ENCODE peak calls at places on chromosomes 5 and 9, in eight cellular contexts. One of them, this sample, is unnamed.

GRCh38 chr5:50770441-50770840 is 104.0 kb downstream of the PARP8 start:
- DNase-seq in EL: no peak
- DNase-seq in activated naive CD4-positive, alpha-beta T cell: no peak
- DNase-seq in left cardiac atrium: no peak
- DNase-seq in H54: no peak
- DNase-seq in stimulated activated CD4-positive, alpha-beta T cell treated with anti-CD3 and anti-CD28 coated beads, Interleukin-2, amount 100 ng/mL, for 48 hours: no peak
- DNase-seq in iPS-NIHi11: no peak
- DNase-seq in T-helper 17 cell: no peak
- DNase-seq in this sample: no peak

GRCh38 chr5:173454764-173455598 is 126.8 kb upstream of the STC2 start:
- DNase-seq in EL: peak
- DNase-seq in activated naive CD4-positive, alpha-beta T cell: no peak
- DNase-seq in left cardiac atrium: peak
- DNase-seq in H54: peak
- DNase-seq in stimulated activated CD4-positive, alpha-beta T cell treated with anti-CD3 and anti-CD28 coated beads, Interleukin-2, amount 100 ng/mL, for 48 hours: no peak
- DNase-seq in iPS-NIHi11: no peak
- DNase-seq in T-helper 17 cell: no peak
- DNase-seq in this sample: peak

GRCh38 chr9:135701067-135701967 is 668 bp upstream of the KCNT1 start:
- DNase-seq in EL: no peak
- DNase-seq in activated naive CD4-positive, alpha-beta T cell: no peak
- DNase-seq in left cardiac atrium: no peak
- DNase-seq in H54: no peak
- DNase-seq in stimulated activated CD4-positive, alpha-beta T cell treated with anti-CD3 and anti-CD28 coated beads, Interleukin-2, amount 100 ng/mL, for 48 hours: no peak
- DNase-seq in iPS-NIHi11: no peak
- DNase-seq in T-helper 17 cell: no peak
- DNase-seq in this sample: no peak

GRCh38 chr5:142977363-142978051 is 207.3 kb downstream of the ARHGAP26 start:
- DNase-seq in EL: peak
- DNase-seq in activated naive CD4-positive, alpha-beta T cell: no peak
- DNase-seq in left cardiac atrium: no peak
- DNase-seq in H54: peak
- DNase-seq in stimulated activated CD4-positive, alpha-beta T cell treated with anti-CD3 and anti-CD28 coated beads, Interleukin-2, amount 100 ng/mL, for 48 hours: no peak
- DNase-seq in iPS-NIHi11: no peak
- DNase-seq in T-helper 17 cell: no peak
- DNase-seq in this sample: peak

GRCh38 chr9:136391737-136392537 is 8.0 kb downstream of the SNAPC4 start:
- DNase-seq in EL: no peak
- DNase-seq in activated naive CD4-positive, alpha-beta T cell: no peak
- DNase-seq in left cardiac atrium: no peak
- DNase-seq in H54: no peak
- DNase-seq in stimulated activated CD4-positive, alpha-beta T cell treated with anti-CD3 and anti-CD28 coated beads, Interleukin-2, amount 100 ng/mL, for 48 hours: no peak
- DNase-seq in iPS-NIHi11: no peak
- DNase-seq in T-helper 17 cell: no peak
- DNase-seq in this sample: no peak

GRCh38 chr5:40413747-40414146 is 266.0 kb upstream of the PTGER4 start:
- DNase-seq in EL: peak
- DNase-seq in activated naive CD4-positive, alpha-beta T cell: no peak
- DNase-seq in left cardiac atrium: no peak
- DNase-seq in H54: no peak
- DNase-seq in stimulated activated CD4-positive, alpha-beta T cell treated with anti-CD3 and anti-CD28 coated beads, Interleukin-2, amount 100 ng/mL, for 48 hours: no peak
- DNase-seq in iPS-NIHi11: no peak
- DNase-seq in T-helper 17 cell: no peak
- DNase-seq in this sample: peak

GRCh38 chr5:96492654-96493053 is 59.6 kb upstream of the PCSK1 start:
- DNase-seq in EL: peak
- DNase-seq in activated naive CD4-positive, alpha-beta T cell: no peak
- DNase-seq in left cardiac atrium: no peak
- DNase-seq in H54: no peak
- DNase-seq in stimulated activated CD4-positive, alpha-beta T cell treated with anti-CD3 and anti-CD28 coated beads, Interleukin-2, amount 100 ng/mL, for 48 hours: no peak
- DNase-seq in iPS-NIHi11: no peak
- DNase-seq in T-helper 17 cell: no peak
- DNase-seq in this sample: peak

GRCh38 chr9:131298816-131299215 is 9.3 kb downstream of the PLPP7 start:
- DNase-seq in EL: no peak
- DNase-seq in activated naive CD4-positive, alpha-beta T cell: no peak
- DNase-seq in left cardiac atrium: no peak
- DNase-seq in H54: no peak
- DNase-seq in stimulated activated CD4-positive, alpha-beta T cell treated with anti-CD3 and anti-CD28 coated beads, Interleukin-2, amount 100 ng/mL, for 48 hours: no peak
- DNase-seq in iPS-NIHi11: no peak
- DNase-seq in T-helper 17 cell: no peak
- DNase-seq in this sample: no peak

GRCh38 chr5:119840175-119840574 is 210.8 kb downstream of the FAM170A start:
- DNase-seq in EL: no peak
- DNase-seq in activated naive CD4-positive, alpha-beta T cell: no peak
- DNase-seq in left cardiac atrium: no peak
- DNase-seq in H54: no peak
- DNase-seq in stimulated activated CD4-positive, alpha-beta T cell treated with anti-CD3 and anti-CD28 coated beads, Interleukin-2, amount 100 ng/mL, for 48 hours: no peak
- DNase-seq in iPS-NIHi11: no peak
- DNase-seq in T-helper 17 cell: no peak
- DNase-seq in this sample: no peak

GRCh38 chr5:122882836-122883235 is 37.4 kb downstream of the SNX24 start:
- DNase-seq in EL: peak
- DNase-seq in activated naive CD4-positive, alpha-beta T cell: no peak
- DNase-seq in left cardiac atrium: no peak
- DNase-seq in H54: peak
- DNase-seq in stimulated activated CD4-positive, alpha-beta T cell treated with anti-CD3 and anti-CD28 coated beads, Interleukin-2, amount 100 ng/mL, for 48 hours: no peak
- DNase-seq in iPS-NIHi11: no peak
- DNase-seq in T-helper 17 cell: no peak
- DNase-seq in this sample: peak

GRCh38 chr9:113011911-113012381 is at the start of gene ZNF883:
- DNase-seq in EL: peak
- DNase-seq in activated naive CD4-positive, alpha-beta T cell: no peak
- DNase-seq in left cardiac atrium: peak
- DNase-seq in H54: no peak
- DNase-seq in stimulated activated CD4-positive, alpha-beta T cell treated with anti-CD3 and anti-CD28 coated beads, Interleukin-2, amount 100 ng/mL, for 48 hours: peak
- DNase-seq in iPS-NIHi11: peak
- DNase-seq in T-helper 17 cell: no peak
- DNase-seq in this sample: peak